ENCODE peak calls at places on chromosomes 11 and 22, in eight cellular contexts. D is HFFc6; Z is cardiac fibroblast; Y is iris pigment epithelial cell; F is left ventricle myocardium superior; T is stimulated activated CD4-positive, alpha-beta T cell treated with anti-CD3 and anti-CD28 coated beads, Interleukin-12 subunit alpha, Interleukin-12 subunit beta, amount 100 ng/mL, for 24 hours; B is amniotic stem cell; M is effector memory CD4-positive, alpha-beta T cell. Q is an unnamed sample.

GRCh38 chr22:22478450-22478849 is 30.1 kb downstream of the ZNF280B start:
- DNase-seq in F (no peak), B (no peak), D (no peak), T (no peak), M (no peak), Y (no peak), Z (no peak), Q (no peak)

GRCh38 chr11:88421530-88421929 is 84.0 kb upstream of the CTSC start:
- DNase-seq in F (no peak), M (no peak), B (no peak), Y (peak), D (no peak), Z (peak), T (peak), Q (no peak)

GRCh38 chr22:48402591-48403031 is 1425.1 kb downstream of the BRD1 start:
- DNase-seq in D (no peak), B (no peak), F (no peak), M (no peak), T (no peak), Y (no peak), Z (no peak), Q (no peak)

GRCh38 chr11:77107950-77108349 is 5.3 kb downstream of the OMP start:
- DNase-seq in Z (peak), T (no peak), B (peak), M (no peak), F (peak), Y (peak), D (peak), Q (peak)

GRCh38 chr11:129694538-129694937 is 121.1 kb upstream of the TMEM45B start:
- DNase-seq in M (no peak), T (no peak), Y (no peak), F (no peak), Z (no peak), B (no peak), D (no peak), Q (no peak)

GRCh38 chr11:59214141-59214893 is 1.6 kb upstream of the MPEG1 start:
- DNase-seq in B (no peak), Z (no peak), F (no peak), M (no peak), Y (no peak), D (no peak), T (no peak), Q (no peak)

GRCh38 chr11:72238040-72238450 is 5.9 kb downstream of the PHOX2A start:
- DNase-seq in M (peak), D (peak), Y (peak), Z (peak), F (peak), B (no peak), T (peak), Q (peak)

GRCh38 chr11:86592047-86592564 is 80.3 kb downstream of the ME3 start:
- DNase-seq in T (no peak), B (no peak), Z (peak), M (no peak), Y (peak), D (peak), F (no peak), Q (no peak)

GRCh38 chr11:70661763-70662501 is 263.6 kb downstream of the CTTN start:
- DNase-seq in B (no peak), Z (peak), F (no peak), M (no peak), D (peak), T (no peak), Y (peak), Q (no peak)

GRCh38 chr11:95762513-95762912 is 27.1 kb downstream of the FAM76B start:
- DNase-seq in B (no peak), Y (no peak), F (no peak), M (no peak), D (no peak), T (no peak), Z (peak), Q (no peak)